ENCODE peak calls at places on chromosome 7, in four cellular contexts. E is mesenchymal stem cell, T is H1, M is IMR-90. C is an unnamed sample.
A peak's percentile ranks its signal among the peaks of the same experiment; 100 is the strongest.

GRCh38 chr7:37671871-37672270 is 11.7 kb upstream of the GPR141 start:
- DNase-seq in E (no peak), T (no peak), M (no peak), C (no peak)

GRCh38 chr7:74254858-74255379 is 720 bp upstream of the RFC2 start:
- DNase-seq in M (no peak), T (no peak), E (no peak), C (no peak)

GRCh38 chr7:45183711-45184210 is 26.2 kb downstream of the RAMP3 start:
- DNase-seq in T (no peak), M (no peak), E (no peak), C (no peak)

GRCh38 chr7:112290065-112290464 is 83.6 kb downstream of the ZNF277 start:
- DNase-seq in M (peak; percentile 48), E (peak; percentile 18), T (no peak), C (no peak)

GRCh38 chr7:110762514-110762913 is 328.4 kb upstream of the LRRN3 start:
- DNase-seq in E (peak; percentile 53), T (no peak), M (peak; percentile 22), C (no peak)

GRCh38 chr7:148849393-148850098 is 34.5 kb downstream of the EZH2 start:
- DNase-seq in T (no peak), M (no peak), E (no peak), C (no peak)

GRCh38 chr7:134546903-134547737 is 1.8 kb upstream of the AKR1B15 start:
- DNase-seq in M (peak; percentile 62), T (peak; percentile 80), E (no peak), C (peak; percentile 72)

GRCh38 chr7:118627467-118627866 is 403.0 kb downstream of the ANKRD7 start:
- DNase-seq in M (no peak), E (no peak), T (no peak), C (no peak)

GRCh38 chr7:114973147-114973546 is 51.3 kb downstream of the MDFIC start:
- DNase-seq in E (peak; percentile 52), T (no peak), M (peak; percentile 39), C (no peak)

GRCh38 chr7:73899731-73900142 is 38.8 kb downstream of the TMEM270 start:
- DNase-seq in T (no peak), M (peak; percentile 77), E (no peak), C (no peak)

GRCh38 chr7:80095545-80095944 is 39.1 kb upstream of the GNAI1 start:
- DNase-seq in E (peak; percentile 32), M (peak; percentile 29), T (no peak), C (no peak)

GRCh38 chr7:91671245-91671644 is 209.3 kb downstream of the MTERF1 start:
- DNase-seq in T (no peak), M (no peak), E (no peak), C (no peak)

GRCh38 chr7:17056491-17057142 is 174.8 kb upstream of the AGR3 start:
- DNase-seq in E (peak; percentile 56), T (no peak), M (peak; percentile 61), C (no peak)

GRCh38 chr7:192035-192649 is at the start of gene FAM20C:
- DNase-seq in M (peak; percentile 79), E (peak; percentile 87), T (no peak), C (peak; percentile 54)

GRCh38 chr7:148753224-148753623 is 54.5 kb downstream of the CUL1 start:
- DNase-seq in T (no peak), M (peak; percentile 65), E (no peak), C (no peak)

GRCh38 chr7:17599733-17600685 is 301.6 kb downstream of the AHR start:
- DNase-seq in T (no peak), E (peak; percentile 87), M (peak; percentile 92), C (no peak)

GRCh38 chr7:154874409-154875113 is 128.4 kb downstream of the PAXIP1 start:
- DNase-seq in E (no peak), T (no peak), M (no peak), C (no peak)

GRCh38 chr7:50837965-50838364 is 55.3 kb upstream of the GRB10 start:
- DNase-seq in T (no peak), M (peak; percentile 89), E (no peak), C (no peak)

GRCh38 chr7:19928247-19928646 is 154.8 kb upstream of the TMEM196 start:
- DNase-seq in M (no peak), T (no peak), E (no peak), C (no peak)

GRCh38 chr7:155863721-155864151 is 51.5 kb upstream of the SHH start:
- DNase-seq in E (no peak), T (peak; percentile 23), M (no peak), C (no peak)

GRCh38 chr7:6516387-6516983 is 34.8 kb downstream of the GRID2IP start:
- DNase-seq in M (peak; percentile 79), E (peak; percentile 87), T (peak; percentile 81), C (peak; percentile 63)

GRCh38 chr7:100837099-100837836 is 9.9 kb upstream of the EPHB4 start:
- DNase-seq in T (peak; percentile 88), E (peak; percentile 94), M (peak; percentile 90), C (peak; percentile 87)

GRCh38 chr7:47441796-47442744 is 139.8 kb downstream of the TNS3 start:
- DNase-seq in E (peak; percentile 85), M (no peak), T (no peak), C (no peak)

GRCh38 chr7:121180436-121181063 is 148.2 kb upstream of the WNT16 start:
- DNase-seq in T (no peak), M (no peak), E (no peak), C (no peak)

GRCh38 chr7:27100601-27101187 is 1.8 kb downstream of the HOXA2 start:
- DNase-seq in M (peak; percentile 54), E (no peak), T (no peak), C (no peak)

GRCh38 chr7:157228864-157229422 is 90.2 kb downstream of the UBE3C start:
- DNase-seq in T (no peak), E (peak; percentile 46), M (peak; percentile 31), C (no peak)

GRCh38 chr7:64619705-64620104 is 46.2 kb upstream of the ZNF107 start:
- DNase-seq in M (no peak), E (peak; percentile 6), T (no peak), C (no peak)

GRCh38 chr7:26413007-26413691 is 121.5 kb downstream of the SNX10 start:
- DNase-seq in E (no peak), T (no peak), M (no peak), C (no peak)

GRCh38 chr7:115728518-115728917 is 302.0 kb downstream of the TFEC start:
- DNase-seq in E (no peak), M (no peak), T (no peak), C (no peak)

GRCh38 chr7:14690486-14690885 is 212.1 kb downstream of the DGKB start:
- DNase-seq in M (no peak), T (no peak), E (no peak), C (no peak)

GRCh38 chr7:2817456-2817855 is 26.7 kb downstream of the GNA12 start:
- DNase-seq in M (no peak), E (no peak), T (no peak), C (no peak)

GRCh38 chr7:2819954-2820397 is 24.1 kb downstream of the GNA12 start:
- DNase-seq in E (no peak), T (no peak), M (no peak), C (no peak)

GRCh38 chr7:2820508-2820934 is 23.6 kb downstream of the GNA12 start:
- DNase-seq in M (peak; percentile 97), T (no peak), E (peak; percentile 99), C (no peak)

GRCh38 chr7:2818653-2819052 is 25.5 kb downstream of the GNA12 start:
- DNase-seq in T (no peak), M (no peak), E (no peak), C (no peak)

DNA sequence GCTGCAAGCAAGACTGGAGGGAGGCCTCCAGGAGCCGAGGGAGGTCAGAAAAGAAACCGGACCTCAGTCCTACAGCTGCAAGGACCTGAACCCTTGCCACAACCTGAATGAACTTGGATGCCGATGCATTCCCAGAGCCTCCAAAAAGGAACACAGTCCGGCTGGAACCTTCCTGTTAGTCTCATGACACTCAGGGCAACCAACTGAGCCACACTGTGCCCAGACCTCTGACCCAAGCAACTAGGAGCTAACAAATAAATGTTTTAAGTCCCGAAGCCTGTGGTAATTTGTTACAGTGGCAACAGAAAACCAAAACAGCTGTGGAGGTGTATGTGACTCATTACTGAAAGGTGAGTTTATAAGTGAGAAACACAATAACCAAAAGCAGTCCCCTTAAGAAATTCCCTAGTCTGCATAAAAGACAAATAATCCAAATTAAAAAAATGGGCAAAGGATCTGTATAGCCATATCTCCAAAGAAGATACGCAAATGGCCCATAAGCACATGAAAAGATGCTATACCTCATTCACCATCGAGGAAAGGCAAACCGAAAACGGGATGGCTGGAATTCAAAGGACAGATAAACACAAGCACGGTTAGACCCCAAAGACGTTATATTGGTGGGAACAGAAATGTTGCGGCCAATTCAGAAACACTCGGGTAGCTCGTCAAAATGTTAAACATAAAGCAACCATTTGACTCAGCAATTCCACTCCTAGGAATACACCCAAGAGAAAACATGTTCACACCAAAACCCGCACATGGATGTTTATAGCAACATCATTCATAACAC is 24.8 kb downstream of the GNA12 start:
- DNase-seq in E (no peak), T (no peak), M (no peak), C (no peak)
- H3K14ac ChIP-seq in E (no peak overlapping the region), T (no peak overlapping the region), M (peak overlapping the region; percentile 84), C (no peak overlapping the region)

GRCh38 chr7:87202705-87203104 is 16.8 kb downstream of the TMEM243 start:
- DNase-seq in E (no peak), T (no peak), M (no peak), C (no peak)

GRCh38 chr7:87199241-87199640 is 20.3 kb downstream of the TMEM243 start:
- DNase-seq in E (no peak), T (no peak), M (no peak), C (no peak)

GRCh38 chr7:87202208-87202607 is 17.3 kb downstream of the TMEM243 start:
- DNase-seq in M (no peak), T (no peak), E (no peak), C (no peak)

GRCh38 chr7:87204933-87205332 is 14.6 kb downstream of the TMEM243 start:
- DNase-seq in T (no peak), M (no peak), E (no peak), C (no peak)

GRCh38 chr7:87199700-87200450 is 19.7 kb downstream of the TMEM243 start:
- DNase-seq in T (no peak), M (no peak), E (no peak), C (no peak)
- H3K36me3 ChIP-seq in T (peaks cover 4% of the 10 kb centered on the region), M (peaks cover 30% of the 10 kb centered on the region), E (peaks cover 7% of the 10 kb centered on the region), C (peaks cover 12% of the 10 kb centered on the region)

GRCh38 chr7:3260425-3260762 is 40.7 kb upstream of the SDK1 start:
- DNase-seq in T (no peak), M (peak; percentile 41), E (no peak), C (no peak)
- H3K14ac ChIP-seq in T (no peak overlapping the region), M (no peak overlapping the region), E (no peak overlapping the region), C (no peak overlapping the region)

GRCh38 chr7:138575897-138576428 is 115.9 kb downstream of the TRIM24 start:
- DNase-seq in M (no peak), T (no peak), E (no peak), C (no peak)
- H3K36me3 ChIP-seq in M (peaks cover 9% of the 10 kb centered on the region), T (peaks cover 25% of the 10 kb centered on the region), E (peaks cover 14% of the 10 kb centered on the region), C (peaks cover 100% of the 10 kb centered on the region)